ENCODE peak calls at places on chromosome 22, in eight cellular contexts. V is astrocyte, D is left lung, O is ascending aorta, W is body of pancreas, L is foreskin keratinocyte, X is IMR-90, T is stomach. B is an unnamed sample.

GRCh38 chr22:28172948-28173360 is 253.9 kb upstream of the PITPNB start:
- DNase-seq in V (no peak), D (no peak), O (no peak), W (no peak), L (peak; percentile 84), X (no peak), T (no peak), B (no peak)

GRCh38 chr22:26952654-26953379 is 295.4 kb downstream of the MIAT start:
- DNase-seq in V (no peak), D (no peak), O (no peak), W (no peak), L (no peak), X (no peak), T (no peak), B (no peak)

GRCh38 chr22:26709617-26710390 is 52.4 kb downstream of the MIAT start:
- DNase-seq in V (peak; percentile 71), D (no peak), O (no peak), W (no peak), L (no peak), X (peak; percentile 76), T (no peak), B (no peak)

GRCh38 chr22:23060612-23061400 is 9.5 kb upstream of the GNAZ start:
- DNase-seq in V (no peak), D (no peak), O (no peak), W (no peak), L (no peak), X (no peak), T (peak; percentile 20), B (no peak)

GRCh38 chr22:47059701-47060161 is 297.3 kb downstream of the TBC1D22A start:
- DNase-seq in V (no peak), D (no peak), O (no peak), W (no peak), L (no peak), X (no peak), T (no peak), B (no peak)

GRCh38 chr22:46149998-46150549 is at the start of gene PPARA:
- DNase-seq in V (peak; percentile 30), D (peak; percentile 91), O (no peak), W (peak; percentile 93), L (no peak), X (peak; percentile 60), T (peak; percentile 95), B (peak; percentile 51)

GRCh38 chr22:48749555-48750227 is 1078.0 kb downstream of the BRD1 start:
- DNase-seq in V (no peak), D (no peak), O (no peak), W (no peak), L (no peak), X (no peak), T (peak; percentile 24), B (no peak)

GRCh38 chr22:24247011-24247507 is 2.2 kb upstream of the GGT5 start:
- DNase-seq in V (no peak), D (no peak), O (no peak), W (no peak), L (no peak), X (peak; percentile 7), T (no peak), B (no peak)

GRCh38 chr22:46055176-46055850 is 78.4 kb upstream of the WNT7B start:
- DNase-seq in V (peak; percentile 57), D (peak; percentile 46), O (peak; percentile 14), W (peak; percentile 73), L (no peak), X (no peak), T (peak; percentile 72), B (no peak)

GRCh38 chr22:45977003-45977395 is at the start of gene WNT7B:
- DNase-seq in V (no peak), D (peak; percentile 70), O (no peak), W (peak; percentile 47), L (no peak), X (no peak), T (no peak), B (no peak)

GRCh38 chr22:48750282-48750681 is 1077.4 kb downstream of the BRD1 start:
- DNase-seq in V (no peak), D (no peak), O (no peak), W (no peak), L (no peak), X (no peak), T (no peak), B (no peak)

GRCh38 chr22:30230330-30230729 is 16.2 kb downstream of the LIF start:
- DNase-seq in V (no peak), D (no peak), O (no peak), W (no peak), L (no peak), X (no peak), T (no peak), B (no peak)

GRCh38 chr22:26502688-26503561 is 9.3 kb downstream of the TFIP11 start:
- DNase-seq in V (peak; percentile 37), D (no peak), O (no peak), W (no peak), L (no peak), X (peak; percentile 51), T (peak; percentile 28), B (no peak)

GRCh38 chr22:47565607-47566006 is 803.2 kb downstream of the TBC1D22A start:
- DNase-seq in V (no peak), D (no peak), O (no peak), W (no peak), L (no peak), X (no peak), T (no peak), B (no peak)

GRCh38 chr22:48161354-48161753 is 1398.9 kb downstream of the TBC1D22A start:
- DNase-seq in V (no peak), D (no peak), O (no peak), W (no peak), L (no peak), X (no peak), T (no peak), B (no peak)

GRCh38 chr22:28448625-28449024 is 231.0 kb downstream of the TTC28 start:
- DNase-seq in V (no peak), D (no peak), O (no peak), W (no peak), L (no peak), X (no peak), T (no peak), B (no peak)

GRCh38 chr22:31262369-31263133 is 29.7 kb downstream of the PIK3IP1 start:
- DNase-seq in V (no peak), D (no peak), O (no peak), W (no peak), L (no peak), X (no peak), T (no peak), B (no peak)

GRCh38 chr22:30890689-30891442 is 77.7 kb downstream of the MORC2 start:
- DNase-seq in V (no peak), D (peak; percentile 32), O (no peak), W (peak; percentile 55), L (no peak), X (peak; percentile 10), T (peak; percentile 57), B (no peak)

DNA sequence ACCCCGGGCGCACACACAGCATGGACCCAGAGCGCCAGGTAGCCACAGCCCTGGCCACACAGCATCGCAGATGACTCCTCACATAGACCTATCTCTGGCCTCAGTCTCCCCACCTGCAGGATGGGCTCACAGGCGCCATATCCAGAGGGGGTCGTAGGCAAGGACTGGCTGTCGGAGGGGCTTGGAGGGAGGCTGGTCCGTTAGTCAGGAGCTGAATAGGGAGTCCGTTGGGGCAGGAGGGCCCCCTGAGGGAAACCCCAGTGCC is 2.1 kb downstream of the PLXNB2 start:
- DNase-seq in V (no peak), D (no peak), O (no peak), W (no peak), L (no peak), X (no peak), T (no peak), B (no peak)
- H3K27ac ChIP-seq in V (peak overlapping the region; percentile 82), D (peak overlapping the region; percentile 92), O (peak overlapping the region; percentile 96), W (peak overlapping the region; percentile 82), L (peak overlapping the region; percentile 88), X (peak overlapping the region; percentile 96), T (peak overlapping the region; percentile 95), B (peak overlapping the region; percentile 95)

GRCh38 chr22:42930810-42931420 is 73.8 kb upstream of the ARFGAP3 start:
- DNase-seq in V (peak; percentile 39), D (no peak), O (no peak), W (peak; percentile 89), L (peak; percentile 87), X (peak; percentile 52), T (no peak), B (no peak)
- TF ChIP-seq CTCF in V (peak; percentile 19), D (no peak), O (no peak), W (peak; percentile 37), L (peak; percentile 83), X (peak; percentile 13), T (no peak), B (no peak)

DNA sequence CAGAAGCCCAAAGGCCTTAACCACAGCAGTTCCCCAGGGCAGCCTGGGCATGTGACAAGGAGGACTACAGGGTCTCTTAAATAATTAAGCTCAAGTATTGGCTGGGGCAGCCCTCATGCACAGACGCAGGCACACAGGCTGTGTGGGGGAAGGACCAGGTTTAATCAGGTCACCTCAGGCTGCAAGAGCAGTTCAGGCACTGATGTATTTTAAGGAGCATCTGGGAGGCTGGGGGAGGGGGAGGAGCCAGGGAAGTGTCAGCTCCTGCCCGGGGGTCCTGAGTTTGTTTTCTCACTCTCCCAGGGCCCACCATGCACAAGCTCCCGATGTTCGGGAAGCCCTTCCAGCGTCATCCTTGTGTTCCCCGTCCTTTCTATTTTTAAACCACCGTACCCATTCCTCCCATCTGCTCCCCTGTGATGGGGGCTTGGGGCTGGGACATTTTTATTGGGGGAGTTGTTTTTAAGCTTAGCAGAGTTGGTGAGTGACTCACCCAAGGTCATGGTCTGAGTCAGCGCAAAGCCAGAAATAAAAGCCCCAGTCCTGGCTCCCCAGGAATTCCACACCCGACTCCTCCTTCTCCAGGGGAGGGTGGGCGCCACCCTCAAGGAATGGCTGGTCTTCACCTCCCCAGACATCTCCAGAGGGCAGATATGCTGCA is 2.4 kb downstream of the CSDC2 start:
- DNase-seq in V (peak; percentile 80), D (no peak), O (no peak), W (peak; percentile 47), L (no peak), X (peak; percentile 85), T (no peak), B (no peak)
- H3K4me1 ChIP-seq in V (peaks cover 53% of the 10 kb centered on the region), D (peaks cover 2% of the 10 kb centered on the region), O (peaks cover 54% of the 10 kb centered on the region), W (peaks cover 54% of the 10 kb centered on the region), L (no peaks in the 10 kb centered on the region), X (peaks cover 27% of the 10 kb centered on the region), T (peaks cover 40% of the 10 kb centered on the region), B (peaks cover 30% of the 10 kb centered on the region)

GRCh38 chr22:35542157-35542971 is 1.7 kb downstream of the RASD2 start:
- DNase-seq in V (no peak), D (no peak), O (no peak), W (no peak), L (no peak), X (no peak), T (no peak), B (no peak)

GRCh38 chr22:35544189-35544588 is 3.6 kb downstream of the RASD2 start:
- DNase-seq in V (no peak), D (no peak), O (no peak), W (no peak), L (no peak), X (no peak), T (no peak), B (no peak)

GRCh38 chr22:35542972-35543516 is 2.4 kb downstream of the RASD2 start:
- DNase-seq in V (no peak), D (no peak), O (no peak), W (no peak), L (no peak), X (no peak), T (no peak), B (no peak)

GRCh38 chr22:35544810-35545209 is 4.2 kb downstream of the RASD2 start:
- DNase-seq in V (no peak), D (no peak), O (no peak), W (no peak), L (no peak), X (no peak), T (no peak), B (no peak)

GRCh38 chr22:35543702-35544101 is 3.1 kb downstream of the RASD2 start:
- DNase-seq in V (no peak), D (no peak), O (no peak), W (no peak), L (no peak), X (no peak), T (no peak), B (no peak)
- H3K27ac ChIP-seq in V (no peak overlapping the region), D (no peak overlapping the region), O (no peak overlapping the region), W (no peak overlapping the region), L (no peak overlapping the region), X (no peak overlapping the region), T (no peak overlapping the region), B (peak overlapping the region; percentile 5)

B was measured in thoracic aorta.